ENCODE peak calls at places on chromosome 2, in eight cellular contexts. V is kidney glomerular epithelial cell; U is GM12865; K is B cell; M is H7; L is CD8-positive, alpha-beta memory T cell; N is stomach; T is neural progenitor cell. J is an unnamed sample.

GRCh38 chr2:58629720-58630119 is 388.6 kb upstream of the FANCL start:
- DNase-seq in V (no peak), U (no peak), K (no peak), M (no peak), L (no peak), N (no peak), T (no peak), J (no peak)

GRCh38 chr2:54187331-54187730 is 68.7 kb downstream of the TSPYL6 start:
- DNase-seq in V (no peak), U (no peak), K (no peak), M (no peak), L (no peak), N (no peak), T (no peak), J (no peak)

GRCh38 chr2:197926673-197927072 is 122.3 kb downstream of the PLCL1 start:
- DNase-seq in V (no peak), U (peak; percentile 23), K (no peak), M (no peak), L (no peak), N (no peak), T (no peak), J (no peak)

GRCh38 chr2:112784199-112785189 is at the start of gene IL1A:
- DNase-seq in V (peak; percentile 27), U (peak; percentile 51), K (no peak), M (peak; percentile 56), L (no peak), N (no peak), T (peak; percentile 86), J (no peak)

GRCh38 chr2:219803294-219803693 is 175.9 kb downstream of the SLC4A3 start:
- DNase-seq in V (no peak), U (no peak), K (no peak), M (no peak), L (no peak), N (no peak), T (no peak), J (no peak)

GRCh38 chr2:230552181-230552580 is 136.2 kb downstream of the SP100 start:
- DNase-seq in V (no peak), U (no peak), K (no peak), M (no peak), L (no peak), N (no peak), T (no peak), J (no peak)

GRCh38 chr2:102197389-102198137 is 10.7 kb downstream of the IL1RL2 start:
- DNase-seq in V (no peak), U (no peak), K (no peak), M (no peak), L (no peak), N (no peak), T (no peak), J (no peak)

GRCh38 chr2:209334188-209335017 is 89.4 kb upstream of the MAP2 start:
- DNase-seq in V (peak; percentile 61), U (peak; percentile 62), K (peak; percentile 66), M (peak; percentile 32), L (no peak), N (peak; percentile 54), T (peak; percentile 78), J (no peak)

GRCh38 chr2:88212251-88212790 is 42.2 kb downstream of the THNSL2 start:
- DNase-seq in V (no peak), U (no peak), K (no peak), M (peak; percentile 47), L (no peak), N (no peak), T (peak; percentile 77), J (no peak)

GRCh38 chr2:143261986-143262784 is 133.0 kb downstream of the ARHGAP15 start:
- DNase-seq in V (no peak), U (peak; percentile 48), K (peak; percentile 65), M (no peak), L (peak; percentile 39), N (no peak), T (no peak), J (no peak)

GRCh38 chr2:165361511-165361910 is 108.0 kb upstream of the CSRNP3 start:
- DNase-seq in V (no peak), U (no peak), K (no peak), M (no peak), L (no peak), N (no peak), T (peak; percentile 8), J (no peak)

GRCh38 chr2:119004602-119005001 is 62.6 kb downstream of the MARCO start:
- DNase-seq in V (no peak), U (no peak), K (no peak), M (no peak), L (no peak), N (no peak), T (no peak), J (no peak)

GRCh38 chr2:1136071-1136470 is 185.4 kb downstream of the SNTG2 start:
- DNase-seq in V (no peak), U (no peak), K (no peak), M (peak; percentile 66), L (no peak), N (no peak), T (peak; percentile 46), J (no peak)

GRCh38 chr2:195532628-195533271 is 124.3 kb upstream of the SLC39A10 start:
- DNase-seq in V (peak; percentile 40), U (peak; percentile 38), K (peak; percentile 38), M (no peak), L (no peak), N (no peak), T (no peak), J (no peak)